ENCODE peak calls at places on chromosomes 16 and 17, in seven cellular contexts. A is endodermal cell, G is tibial artery, W is GM23338, Z is small intestine, O is stomach, R is HL-60. D is an unnamed sample.
A peak's percentile ranks its signal among the peaks of the same experiment; 100 is the strongest.

GRCh38 chr17:73182616-73183310 is 10.1 kb upstream of the COG1 start:
- DNase-seq in A (no peak), G (no peak), W (no peak), Z (peak; percentile 82), O (peak; percentile 64), R (no peak), D (no peak)

GRCh38 chr17:74484066-74484465 is 17.6 kb downstream of the CD300A start:
- DNase-seq in A (peak; percentile 48), G (no peak), W (no peak), Z (no peak), O (no peak), R (no peak), D (no peak)

GRCh38 chr17:46012506-46013079 is 13.5 kb downstream of the STH start:
- DNase-seq in A (no peak), G (no peak), W (no peak), Z (no peak), O (no peak), R (no peak), D (no peak)

GRCh38 chr17:47276868-47277267 is 23.2 kb downstream of the ITGB3 start:
- DNase-seq in A (peak; percentile 86), G (peak; percentile 77), W (peak; percentile 70), Z (peak; percentile 33), O (peak; percentile 64), R (no peak), D (peak; percentile 87)

GRCh38 chr16:74485916-74486315 is 64.6 kb upstream of the CLEC18B start:
- DNase-seq in A (no peak), G (no peak), W (no peak), Z (no peak), O (no peak), R (no peak), D (no peak)

GRCh38 chr16:1791943-1792812 is 1.3 kb downstream of the IGFALS start:
- DNase-seq in A (peak; percentile 55), G (no peak), W (no peak), Z (no peak), O (no peak), R (no peak), D (no peak)

GRCh38 chr17:82285141-82285540 is 11.6 kb upstream of the CSNK1D start:
- DNase-seq in A (no peak), G (no peak), W (no peak), Z (no peak), O (no peak), R (no peak), D (no peak)

GRCh38 chr17:16171613-16172012 is 43.7 kb downstream of the NCOR1 start:
- DNase-seq in A (no peak), G (no peak), W (no peak), Z (no peak), O (peak; percentile 63), R (no peak), D (no peak)

GRCh38 chr17:62140836-62141235 is 75.8 kb upstream of the MED13 start:
- DNase-seq in A (no peak), G (no peak), W (no peak), Z (peak; percentile 96), O (peak; percentile 57), R (no peak), D (no peak)

GRCh38 chr17:28555022-28555421 is 2.6 kb upstream of the UNC119 start:
- DNase-seq in A (no peak), G (no peak), W (no peak), Z (no peak), O (no peak), R (no peak), D (no peak)

GRCh38 chr16:76926595-76926994 is 264.4 kb upstream of the MON1B start:
- DNase-seq in A (no peak), G (no peak), W (peak; percentile 8), Z (no peak), O (no peak), R (no peak), D (no peak)

GRCh38 chr17:9905902-9906301 is 831 bp upstream of the RCVRN start:
- DNase-seq in A (peak; percentile 94), G (peak; percentile 50), W (peak; percentile 77), Z (no peak), O (no peak), R (peak; percentile 6), D (peak; percentile 83)

GRCh38 chr16:11205754-11206459 is 50.1 kb downstream of the SOCS1 start:
- DNase-seq in A (no peak), G (no peak), W (peak; percentile 38), Z (peak; percentile 46), O (peak; percentile 38), R (peak; percentile 43), D (no peak)

GRCh38 chr17:81631482-81631881 is 5.4 kb downstream of the NPLOC4 start:
- DNase-seq in A (peak; percentile 48), G (no peak), W (peak; percentile 26), Z (no peak), O (no peak), R (no peak), D (no peak)

GRCh38 chr16:14608604-14609003 is 21.5 kb downstream of the PARN start:
- DNase-seq in A (no peak), G (no peak), W (no peak), Z (no peak), O (no peak), R (no peak), D (no peak)

GRCh38 chr16:14609716-14610115 is 20.3 kb downstream of the PARN start:
- DNase-seq in A (no peak), G (no peak), W (no peak), Z (no peak), O (no peak), R (no peak), D (no peak)

GRCh38 chr16:14608111-14608566 is 21.9 kb downstream of the PARN start:
- DNase-seq in A (no peak), G (no peak), W (no peak), Z (no peak), O (no peak), R (no peak), D (no peak)

GRCh38 chr16:14613991-14614390 is 16.1 kb downstream of the PARN start:
- DNase-seq in A (no peak), G (no peak), W (no peak), Z (no peak), O (no peak), R (no peak), D (no peak)

GRCh38 chr16:14611660-14612059 is 18.4 kb downstream of the PARN start:
- DNase-seq in A (no peak), G (no peak), W (no peak), Z (no peak), O (no peak), R (no peak), D (no peak)
- H3K4me3 ChIP-seq in A (no peak overlapping the region), G (no peak overlapping the region), W (no peak overlapping the region), Z (no peak overlapping the region), O (no peak overlapping the region), R (no peak overlapping the region), D (no peak overlapping the region)

GRCh38 chr17:79020631-79021301 is 3.2 kb upstream of the C1QTNF1 start:
- DNase-seq in A (peak; percentile 41), G (no peak), W (no peak), Z (no peak), O (no peak), R (no peak), D (no peak)

GRCh38 chr17:79019260-79019630 is 4.7 kb upstream of the C1QTNF1 start:
- DNase-seq in A (no peak), G (no peak), W (no peak), Z (peak; percentile 85), O (no peak), R (no peak), D (no peak)

GRCh38 chr17:79018045-79018695 is 5.8 kb upstream of the C1QTNF1 start:
- DNase-seq in A (peak; percentile 7), G (no peak), W (no peak), Z (no peak), O (no peak), R (no peak), D (no peak)

GRCh38 chr17:79017546-79017945 is 6.4 kb upstream of the C1QTNF1 start:
- DNase-seq in A (peak; percentile 63), G (no peak), W (peak; percentile 60), Z (no peak), O (no peak), R (no peak), D (no peak)

GRCh38 chr17:79019631-79020584 is 4.1 kb upstream of the C1QTNF1 start:
- DNase-seq in A (peak; percentile 77), G (peak; percentile 91), W (peak; percentile 63), Z (peak; percentile 79), O (peak; percentile 71), R (peak; percentile 62), D (peak; percentile 91)
- H3K4me3 ChIP-seq in A (no peak overlapping the region), G (no peak overlapping the region), W (no peak overlapping the region), Z (no peak overlapping the region), O (peak overlapping the region; percentile 27), R (no peak overlapping the region), D (no peak overlapping the region)

DNA sequence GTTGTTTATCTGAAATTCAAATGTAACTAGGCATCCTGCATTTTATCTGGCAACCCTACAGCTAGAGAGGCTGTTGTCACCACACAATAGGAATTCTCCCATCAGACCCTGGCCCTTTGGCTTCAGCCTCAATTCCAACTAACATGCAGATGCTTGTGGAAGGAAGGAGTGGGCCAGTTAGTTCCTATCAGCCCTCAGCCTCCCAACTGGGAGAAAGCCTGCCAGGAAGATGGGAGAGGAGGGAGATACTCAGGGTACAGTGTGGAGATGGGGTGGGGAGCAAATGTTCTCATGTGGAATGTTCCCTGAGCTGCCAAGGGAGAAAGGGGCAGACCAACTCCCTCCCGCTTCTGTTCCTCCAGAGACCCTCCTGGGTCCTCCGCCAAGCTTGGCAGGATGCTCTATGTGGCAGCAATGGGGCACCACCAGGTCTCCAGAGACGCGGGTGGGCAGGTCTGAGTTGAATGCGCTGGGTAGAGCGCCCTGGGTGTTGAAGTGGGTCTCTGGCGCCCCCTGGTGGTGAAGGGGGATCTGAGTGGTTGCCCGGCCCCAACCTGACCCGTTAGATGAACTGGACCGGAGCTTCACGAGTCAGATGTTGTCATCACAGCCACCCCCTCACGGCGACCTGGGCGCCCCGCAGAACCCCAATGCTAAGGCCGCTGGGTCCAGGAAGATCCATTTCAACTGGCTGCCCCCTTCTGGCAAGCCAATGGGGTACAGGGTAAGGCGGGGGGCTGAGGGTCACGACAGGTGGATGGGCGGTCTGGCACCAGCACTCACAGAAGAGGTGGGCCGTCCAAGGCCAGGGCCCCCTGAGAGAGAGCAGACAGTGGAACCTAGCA is 15.2 kb downstream of the GALK1 start:
- DNase-seq in A (peak; percentile 98), G (peak; percentile 87), W (peak; percentile 94), Z (peak; percentile 74), O (peak; percentile 89), R (peak; percentile 78), D (peak; percentile 93)
- H3K4me3 ChIP-seq in A (no peak overlapping the region), G (peak overlapping the region; percentile 27), W (no peak overlapping the region), Z (no peak overlapping the region), O (no peak overlapping the region), R (no peak overlapping the region), D (no peak overlapping the region)

GRCh38 chr17:48604770-48605329 is at the start of gene HOXB6:
- DNase-seq in A (no peak), G (no peak), W (no peak), Z (no peak), O (no peak), R (no peak), D (no peak)

GRCh38 chr17:48605409-48605864 is 651 bp upstream of the HOXB6 start:
- DNase-seq in A (no peak), G (no peak), W (peak; percentile 59), Z (no peak), O (no peak), R (no peak), D (no peak)

GRCh38 chr17:48601528-48602430 is 3.0 kb downstream of the HOXB6 start:
- DNase-seq in A (peak; percentile 72), G (no peak), W (no peak), Z (no peak), O (no peak), R (no peak), D (no peak)

GRCh38 chr17:48605991-48606891 is 1.5 kb upstream of the HOXB6 start:
- DNase-seq in A (peak; percentile 66), G (no peak), W (no peak), Z (no peak), O (no peak), R (no peak), D (no peak)

GRCh38 chr17:48603959-48604769 is 622 bp downstream of the HOXB6 start:
- DNase-seq in A (peak; percentile 82), G (no peak), W (peak; percentile 69), Z (no peak), O (no peak), R (no peak), D (no peak)
- H3K4me3 ChIP-seq in A (no peak overlapping the region), G (peak overlapping the region; percentile 34), W (no peak overlapping the region), Z (peak overlapping the region; percentile 47), O (peak overlapping the region; percentile 47), R (no peak overlapping the region), D (no peak overlapping the region)